ENCODE peak calls at places on chromosomes 5 and 9, in seven cellular contexts. H is AG04450; N is stomach; B is right cardiac atrium; V is Kasumi-1; J is activated CD8-positive, alpha-beta memory T cell treated with anti-CD3 and anti-CD28 coated beads, Interleukin-2, amount 50 U/mL, for 48 hours; F is iris pigment epithelial cell. R is an unnamed sample.

GRCh38 chr9:137545123-137545522 is 5.1 kb downstream of the PNPLA7 start:
- DNase-seq in H (no peak), N (no peak), B (no peak), V (no peak), J (no peak), F (peak), R (no peak)

GRCh38 chr9:3237121-3237520 is 288.7 kb downstream of the RFX3 start:
- DNase-seq in H (no peak), N (no peak), B (no peak), V (no peak), J (no peak), F (no peak), R (no peak)

GRCh38 chr9:89969881-89970639 is 365.2 kb downstream of the GADD45G start:
- DNase-seq in H (no peak), N (no peak), B (no peak), V (no peak), J (no peak), F (no peak), R (no peak)

GRCh38 chr9:38282756-38283155 is 109.7 kb upstream of the ALDH1B1 start:
- DNase-seq in H (no peak), N (no peak), B (no peak), V (no peak), J (no peak), F (no peak), R (no peak)

GRCh38 chr5:83726912-83727311 is 6.3 kb upstream of the HAPLN1 start:
- DNase-seq in H (no peak), N (no peak), B (no peak), V (no peak), J (no peak), F (peak), R (no peak)

GRCh38 chr5:117077142-117077541 is 502.5 kb upstream of the SEMA6A start:
- DNase-seq in H (no peak), N (no peak), B (no peak), V (peak), J (no peak), F (peak), R (no peak)

GRCh38 chr9:93827545-93828330 is 127.4 kb downstream of the BARX1 start:
- DNase-seq in H (peak), N (peak), B (peak), V (peak), J (peak), F (peak), R (peak)

GRCh38 chr9:82456621-82457020 is 468.0 kb downstream of the SPATA31D1 start:
- DNase-seq in H (peak), N (no peak), B (no peak), V (no peak), J (no peak), F (peak), R (no peak)

GRCh38 chr5:88290801-88291200 is 22.2 kb upstream of the TMEM161B start:
- DNase-seq in H (no peak), N (no peak), B (no peak), V (no peak), J (no peak), F (peak), R (no peak)

GRCh38 chr5:131142970-131143617 is 22.0 kb downstream of the HINT1 start:
- DNase-seq in H (no peak), N (no peak), B (no peak), V (no peak), J (no peak), F (no peak), R (no peak)

GRCh38 chr9:136629879-136630661 is 32.6 kb upstream of the EGFL7 start:
- DNase-seq in H (no peak), N (peak), B (peak), V (peak), J (peak), F (peak), R (peak)

GRCh38 chr5:72543365-72543764 is 36.2 kb upstream of the ZNF366 start:
- DNase-seq in H (no peak), N (no peak), B (no peak), V (no peak), J (no peak), F (peak), R (no peak)

GRCh38 chr9:133256057-133256461 is 18.9 kb downstream of the ABO start:
- DNase-seq in H (no peak), N (no peak), B (no peak), V (no peak), J (peak), F (no peak), R (no peak)

GRCh38 chr5:150285114-150285513 is 4.5 kb downstream of the CAMK2A start:
- DNase-seq in H (no peak), N (no peak), B (no peak), V (no peak), J (no peak), F (no peak), R (no peak)

GRCh38 chr9:1366300-1366699 is 316.1 kb downstream of the DMRT2 start:
- DNase-seq in H (no peak), N (no peak), B (no peak), V (no peak), J (no peak), F (no peak), R (no peak)

GRCh38 chr5:113776832-113777525 is 263.5 kb downstream of the YTHDC2 start:
- DNase-seq in H (no peak), N (peak), B (no peak), V (no peak), J (no peak), F (peak), R (no peak)

R was measured in substantia nigra.